ENCODE peak calls at places on chromosomes 6 and 20, in eight cellular contexts. One of them, this sample, is unnamed.

GRCh38 chr20:49700411-49701185 is 13.1 kb downstream of the B4GALT5 start:
- DNase-seq in fibroblast of lung: peak; percentile 85
- DNase-seq in AG10803: peak; percentile 88
- DNase-seq in AG09309: peak; percentile 64
- DNase-seq in stomach: no peak
- DNase-seq in brain microvascular endothelial cell: peak; percentile 75
- DNase-seq in neural progenitor cell: no peak
- DNase-seq in HFFc6: peak; percentile 71
- DNase-seq in this sample: peak; percentile 51

GRCh38 chr20:9344080-9344920 is 170.1 kb upstream of the LAMP5 start:
- DNase-seq in stomach: no peak
- DNase-seq in HFFc6: peak; percentile 65
- DNase-seq in fibroblast of lung: peak; percentile 51
- DNase-seq in brain microvascular endothelial cell: peak; percentile 35
- DNase-seq in AG09309: peak; percentile 13
- DNase-seq in neural progenitor cell: no peak
- DNase-seq in AG10803: peak; percentile 68
- DNase-seq in this sample: no peak

GRCh38 chr6:109082178-109082577 is 12.5 kb downstream of the SESN1 start:
- DNase-seq in stomach: no peak
- DNase-seq in AG09309: peak; percentile 52
- DNase-seq in fibroblast of lung: peak; percentile 51
- DNase-seq in HFFc6: peak; percentile 41
- DNase-seq in brain microvascular endothelial cell: no peak
- DNase-seq in AG10803: peak; percentile 46
- DNase-seq in neural progenitor cell: no peak
- DNase-seq in this sample: no peak

GRCh38 chr6:80022803-80023202 is 18.4 kb downstream of the TTK start:
- DNase-seq in HFFc6: peak; percentile 83
- DNase-seq in AG10803: peak; percentile 63
- DNase-seq in brain microvascular endothelial cell: peak; percentile 81
- DNase-seq in fibroblast of lung: peak; percentile 84
- DNase-seq in AG09309: no peak
- DNase-seq in neural progenitor cell: no peak
- DNase-seq in stomach: no peak
- DNase-seq in this sample: no peak

GRCh38 chr6:154487367-154488275 is 22.9 kb downstream of the CNKSR3 start:
- DNase-seq in neural progenitor cell: no peak
- DNase-seq in fibroblast of lung: peak; percentile 51
- DNase-seq in HFFc6: no peak
- DNase-seq in stomach: no peak
- DNase-seq in AG09309: no peak
- DNase-seq in brain microvascular endothelial cell: no peak
- DNase-seq in AG10803: no peak
- DNase-seq in this sample: no peak

GRCh38 chr6:153045271-153045670 is 42.8 kb upstream of the MTRF1L start:
- DNase-seq in AG09309: no peak
- DNase-seq in AG10803: no peak
- DNase-seq in brain microvascular endothelial cell: no peak
- DNase-seq in fibroblast of lung: no peak
- DNase-seq in neural progenitor cell: no peak
- DNase-seq in stomach: no peak
- DNase-seq in HFFc6: no peak
- DNase-seq in this sample: no peak

GRCh38 chr20:34639755-34640222 is 37.1 kb downstream of the PIGU start:
- DNase-seq in stomach: peak; percentile 29
- DNase-seq in AG10803: no peak
- DNase-seq in HFFc6: no peak
- DNase-seq in brain microvascular endothelial cell: no peak
- DNase-seq in neural progenitor cell: no peak
- DNase-seq in AG09309: no peak
- DNase-seq in fibroblast of lung: no peak
- DNase-seq in this sample: no peak

GRCh38 chr6:14079971-14080370 is 37.6 kb upstream of the CD83 start:
- DNase-seq in fibroblast of lung: peak; percentile 73
- DNase-seq in stomach: no peak
- DNase-seq in HFFc6: no peak
- DNase-seq in AG09309: no peak
- DNase-seq in neural progenitor cell: no peak
- DNase-seq in AG10803: peak; percentile 8
- DNase-seq in brain microvascular endothelial cell: no peak
- DNase-seq in this sample: no peak

GRCh38 chr6:140051521-140052455 is 677.3 kb upstream of the CITED2 start:
- DNase-seq in fibroblast of lung: peak; percentile 99
- DNase-seq in neural progenitor cell: no peak
- DNase-seq in AG09309: peak; percentile 93
- DNase-seq in stomach: no peak
- DNase-seq in brain microvascular endothelial cell: peak; percentile 97
- DNase-seq in AG10803: peak; percentile 99
- DNase-seq in HFFc6: peak; percentile 99
- DNase-seq in this sample: no peak

GRCh38 chr6:70847685-70848084 is 109.2 kb downstream of the B3GAT2 start:
- DNase-seq in AG09309: no peak
- DNase-seq in AG10803: no peak
- DNase-seq in fibroblast of lung: no peak
- DNase-seq in neural progenitor cell: no peak
- DNase-seq in stomach: no peak
- DNase-seq in HFFc6: no peak
- DNase-seq in brain microvascular endothelial cell: no peak
- DNase-seq in this sample: no peak

GRCh38 chr6:44235891-44236516 is 10.9 kb upstream of the HSP90AB1 start:
- DNase-seq in neural progenitor cell: no peak
- DNase-seq in stomach: no peak
- DNase-seq in brain microvascular endothelial cell: no peak
- DNase-seq in HFFc6: no peak
- DNase-seq in AG10803: no peak
- DNase-seq in AG09309: no peak
- DNase-seq in fibroblast of lung: no peak
- DNase-seq in this sample: no peak

GRCh38 chr6:138334000-138334399 is 43.7 kb upstream of the SMIM28 start:
- DNase-seq in AG10803: no peak
- DNase-seq in AG09309: no peak
- DNase-seq in neural progenitor cell: no peak
- DNase-seq in brain microvascular endothelial cell: no peak
- DNase-seq in HFFc6: no peak
- DNase-seq in stomach: no peak
- DNase-seq in fibroblast of lung: no peak
- DNase-seq in this sample: no peak

GRCh38 chr6:22598386-22598785 is 29.0 kb downstream of the HDGFL1 start:
- DNase-seq in AG10803: no peak
- DNase-seq in fibroblast of lung: peak; percentile 38
- DNase-seq in brain microvascular endothelial cell: no peak
- DNase-seq in HFFc6: no peak
- DNase-seq in neural progenitor cell: no peak
- DNase-seq in AG09309: no peak
- DNase-seq in stomach: no peak
- DNase-seq in this sample: no peak

GRCh38 chr6:13591205-13591921 is 17.0 kb downstream of the SIRT5 start:
- DNase-seq in AG09309: no peak
- DNase-seq in HFFc6: no peak
- DNase-seq in neural progenitor cell: no peak
- DNase-seq in AG10803: no peak
- DNase-seq in fibroblast of lung: no peak
- DNase-seq in brain microvascular endothelial cell: no peak
- DNase-seq in stomach: no peak
- DNase-seq in this sample: peak; percentile 84

GRCh38 chr6:166307981-166308768 is at the start of gene PRR18:
- DNase-seq in fibroblast of lung: no peak
- DNase-seq in AG10803: no peak
- DNase-seq in AG09309: no peak
- DNase-seq in neural progenitor cell: peak; percentile 55
- DNase-seq in brain microvascular endothelial cell: no peak
- DNase-seq in HFFc6: no peak
- DNase-seq in stomach: no peak
- DNase-seq in this sample: no peak

GRCh38 chr20:1815502-1816085 is 79.6 kb upstream of the SIRPA start:
- DNase-seq in fibroblast of lung: no peak
- DNase-seq in neural progenitor cell: no peak
- DNase-seq in HFFc6: no peak
- DNase-seq in stomach: no peak
- DNase-seq in brain microvascular endothelial cell: no peak
- DNase-seq in AG09309: no peak
- DNase-seq in AG10803: no peak
- DNase-seq in this sample: peak; percentile 25

GRCh38 chr6:42727084-42727601 is 4.7 kb upstream of the PRPH2 start:
- DNase-seq in AG10803: no peak
- DNase-seq in HFFc6: peak; percentile 21
- DNase-seq in brain microvascular endothelial cell: no peak
- DNase-seq in neural progenitor cell: no peak
- DNase-seq in stomach: peak; percentile 25
- DNase-seq in AG09309: no peak
- DNase-seq in fibroblast of lung: peak; percentile 16
- DNase-seq in this sample: no peak

GRCh38 chr20:61860588-61860987 is 205.1 kb downstream of the TAF4 start:
- DNase-seq in stomach: no peak
- DNase-seq in brain microvascular endothelial cell: no peak
- DNase-seq in AG09309: no peak
- DNase-seq in neural progenitor cell: peak; percentile 25
- DNase-seq in fibroblast of lung: no peak
- DNase-seq in AG10803: no peak
- DNase-seq in HFFc6: no peak
- DNase-seq in this sample: no peak

GRCh38 chr20:48205281-48205782 is 420.1 kb upstream of the SULF2 start:
- DNase-seq in AG10803: no peak
- DNase-seq in HFFc6: no peak
- DNase-seq in AG09309: no peak
- DNase-seq in fibroblast of lung: no peak
- DNase-seq in stomach: no peak
- DNase-seq in neural progenitor cell: peak; percentile 20
- DNase-seq in brain microvascular endothelial cell: no peak
- DNase-seq in this sample: no peak

DNA sequence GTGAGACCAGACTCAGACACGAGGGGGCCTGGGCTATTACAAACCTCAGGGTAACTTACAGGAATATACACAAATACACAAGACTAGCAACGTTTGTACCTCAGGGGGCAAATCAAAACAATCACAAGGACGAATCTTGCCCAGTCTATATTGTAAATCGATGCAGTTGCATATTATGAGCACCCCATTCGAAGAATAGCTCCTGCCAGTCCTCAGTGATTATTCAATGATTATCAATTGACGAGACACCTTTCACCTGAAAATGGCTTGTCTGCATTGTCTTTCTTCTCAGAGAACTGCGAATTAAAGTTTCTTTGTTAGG is 24.6 kb upstream of the MAP3K7 start:
- DNase-seq in neural progenitor cell: no peak
- DNase-seq in fibroblast of lung: no peak
- DNase-seq in stomach: no peak
- DNase-seq in brain microvascular endothelial cell: peak; percentile 1
- DNase-seq in HFFc6: no peak
- DNase-seq in AG09309: no peak
- DNase-seq in AG10803: no peak
- DNase-seq in this sample: no peak
- TF ChIP-seq CTCF in neural progenitor cell: peak; percentile 23
- TF ChIP-seq CTCF in fibroblast of lung: no peak
- TF ChIP-seq CTCF in stomach: no peak
- TF ChIP-seq CTCF in brain microvascular endothelial cell: no peak
- TF ChIP-seq CTCF in HFFc6: no peak
- TF ChIP-seq CTCF in AG09309: no peak
- TF ChIP-seq CTCF in AG10803: no peak
- TF ChIP-seq CTCF in this sample: peak; percentile 46

GRCh38 chr6:127539292-127539691 is 20.2 kb upstream of the MTCL3 start:
- DNase-seq in brain microvascular endothelial cell: no peak
- DNase-seq in neural progenitor cell: no peak
- DNase-seq in AG09309: no peak
- DNase-seq in AG10803: peak; percentile 39
- DNase-seq in stomach: no peak
- DNase-seq in HFFc6: no peak
- DNase-seq in fibroblast of lung: peak; percentile 21
- DNase-seq in this sample: no peak
- TF ChIP-seq CTCF in brain microvascular endothelial cell: no peak
- TF ChIP-seq CTCF in neural progenitor cell: peak; percentile 32
- TF ChIP-seq CTCF in AG09309: peak; percentile 21
- TF ChIP-seq CTCF in AG10803: peak; percentile 50
- TF ChIP-seq CTCF in stomach: no peak
- TF ChIP-seq CTCF in HFFc6: peak; percentile 77
- TF ChIP-seq CTCF in fibroblast of lung: peak; percentile 12
- TF ChIP-seq CTCF in this sample: peak; percentile 59

GRCh38 chr20:51812861-51813260 is 10.5 kb upstream of the SALL4 start:
- DNase-seq in HFFc6: no peak
- DNase-seq in AG09309: no peak
- DNase-seq in neural progenitor cell: no peak
- DNase-seq in AG10803: no peak
- DNase-seq in brain microvascular endothelial cell: no peak
- DNase-seq in stomach: no peak
- DNase-seq in fibroblast of lung: no peak
- DNase-seq in this sample: no peak

GRCh38 chr20:51807864-51808263 is 5.5 kb upstream of the SALL4 start:
- DNase-seq in AG09309: no peak
- DNase-seq in brain microvascular endothelial cell: no peak
- DNase-seq in fibroblast of lung: peak; percentile 79
- DNase-seq in HFFc6: no peak
- DNase-seq in AG10803: peak; percentile 58
- DNase-seq in neural progenitor cell: no peak
- DNase-seq in stomach: no peak
- DNase-seq in this sample: no peak

GRCh38 chr20:51811514-51811913 is 9.2 kb upstream of the SALL4 start:
- DNase-seq in stomach: no peak
- DNase-seq in AG09309: no peak
- DNase-seq in neural progenitor cell: peak; percentile 15
- DNase-seq in AG10803: no peak
- DNase-seq in HFFc6: no peak
- DNase-seq in fibroblast of lung: no peak
- DNase-seq in brain microvascular endothelial cell: no peak
- DNase-seq in this sample: no peak

GRCh38 chr20:51811040-51811351 is 8.7 kb upstream of the SALL4 start:
- DNase-seq in AG10803: peak; percentile 14
- DNase-seq in fibroblast of lung: no peak
- DNase-seq in neural progenitor cell: no peak
- DNase-seq in HFFc6: no peak
- DNase-seq in stomach: no peak
- DNase-seq in brain microvascular endothelial cell: peak; percentile 31
- DNase-seq in AG09309: no peak
- DNase-seq in this sample: no peak

GRCh38 chr20:51810155-51811039 is 8.1 kb upstream of the SALL4 start:
- DNase-seq in stomach: no peak
- DNase-seq in brain microvascular endothelial cell: no peak
- DNase-seq in AG10803: no peak
- DNase-seq in HFFc6: no peak
- DNase-seq in neural progenitor cell: peak; percentile 60
- DNase-seq in fibroblast of lung: no peak
- DNase-seq in AG09309: no peak
- DNase-seq in this sample: no peak
- TF ChIP-seq CTCF in stomach: no peak
- TF ChIP-seq CTCF in brain microvascular endothelial cell: peak; percentile 27
- TF ChIP-seq CTCF in AG10803: no peak
- TF ChIP-seq CTCF in HFFc6: peak; percentile 33
- TF ChIP-seq CTCF in neural progenitor cell: peak; percentile 45
- TF ChIP-seq CTCF in fibroblast of lung: no peak
- TF ChIP-seq CTCF in AG09309: no peak
- TF ChIP-seq CTCF in this sample: peak; percentile 7

DNA sequence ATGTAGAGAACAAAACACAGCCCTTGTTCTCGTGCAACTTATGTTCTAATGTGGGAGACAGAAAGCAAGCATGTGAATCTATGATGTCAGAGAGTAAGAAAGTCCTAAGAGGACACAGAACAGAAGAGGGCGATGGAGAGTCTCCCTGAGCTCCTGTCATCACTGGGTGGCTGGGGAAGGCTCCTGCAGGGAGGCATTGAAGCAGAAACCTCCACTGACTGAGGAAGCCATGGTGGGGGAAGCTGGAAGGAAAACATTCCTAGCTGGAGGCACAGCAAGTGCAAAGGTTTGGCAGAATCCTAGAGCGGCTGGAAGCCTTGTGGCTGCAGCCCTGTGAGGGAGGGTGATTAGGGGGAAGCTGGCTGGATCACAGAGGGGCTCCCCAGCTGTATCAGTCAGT is 248.0 kb downstream of the CDH26 start:
- DNase-seq in HFFc6: peak; percentile 55
- DNase-seq in AG10803: peak; percentile 52
- DNase-seq in fibroblast of lung: peak; percentile 35
- DNase-seq in stomach: no peak
- DNase-seq in neural progenitor cell: peak; percentile 67
- DNase-seq in brain microvascular endothelial cell: peak; percentile 54
- DNase-seq in AG09309: no peak
- DNase-seq in this sample: peak; percentile 62
- TF ChIP-seq CTCF in HFFc6: peak; percentile 79
- TF ChIP-seq CTCF in AG10803: peak; percentile 73
- TF ChIP-seq CTCF in fibroblast of lung: peak; percentile 42
- TF ChIP-seq CTCF in stomach: no peak
- TF ChIP-seq CTCF in neural progenitor cell: peak; percentile 48
- TF ChIP-seq CTCF in brain microvascular endothelial cell: peak; percentile 75
- TF ChIP-seq CTCF in AG09309: peak; percentile 67
- TF ChIP-seq CTCF in this sample: peak; percentile 48